ENCODE peak calls at places on chromosomes 2 and 18, in seven cellular contexts. Y, Q, X, A, W, M and D are unnamed samples.
A peak's percentile ranks its signal among the peaks of the same experiment; 100 is the strongest.

GRCh38 chr2:2688231-2688630 is 357.2 kb upstream of the MYT1L start:
- DNase-seq in Y (no peak), Q (no peak), X (no peak), A (no peak), W (no peak), M (no peak), D (no peak)

GRCh38 chr18:54388203-54389142 is 30.8 kb downstream of the C18orf54 start:
- DNase-seq in Y (peak; percentile 89), Q (peak; percentile 66), X (peak; percentile 56), A (peak; percentile 85), W (no peak), M (peak; percentile 77), D (peak; percentile 53)

GRCh38 chr18:42644729-42645131 is 470.8 kb downstream of the RIT2 start:
- DNase-seq in Y (peak; percentile 89), Q (no peak), X (no peak), A (no peak), W (peak; percentile 4), M (no peak), D (no peak)

GRCh38 chr2:170017848-170018492 is 160.0 kb upstream of the MYO3B start:
- DNase-seq in Y (no peak), Q (no peak), X (no peak), A (peak; percentile 48), W (no peak), M (peak; percentile 6), D (no peak)

GRCh38 chr2:240146591-240147278 is 6.3 kb upstream of the OTOS start:
- DNase-seq in Y (no peak), Q (no peak), X (no peak), A (no peak), W (no peak), M (no peak), D (no peak)

GRCh38 chr2:238925816-238926215 is 77.9 kb downstream of the TWIST2 start:
- DNase-seq in Y (no peak), Q (no peak), X (no peak), A (no peak), W (no peak), M (no peak), D (peak; percentile 31)

GRCh38 chr2:95069465-95069864 is 44.0 kb downstream of the MAL start:
- DNase-seq in Y (no peak), Q (no peak), X (no peak), A (no peak), W (no peak), M (no peak), D (no peak)

GRCh38 chr18:50099725-50100414 is 95.1 kb downstream of the MYO5B start:
- DNase-seq in Y (no peak), Q (no peak), X (no peak), A (no peak), W (no peak), M (peak; percentile 58), D (peak; percentile 58)

GRCh38 chr2:18238231-18238630 is 322.2 kb downstream of the RDH14 start:
- DNase-seq in Y (no peak), Q (no peak), X (no peak), A (no peak), W (no peak), M (no peak), D (no peak)

GRCh38 chr18:424071-424868 is 76.2 kb downstream of the COLEC12 start:
- DNase-seq in Y (peak; percentile 92), Q (no peak), X (no peak), A (no peak), W (no peak), M (peak; percentile 58), D (peak; percentile 79)

GRCh38 chr18:46110406-46110805 is 6.2 kb downstream of the HAUS1 start:
- DNase-seq in Y (no peak), Q (no peak), X (no peak), A (no peak), W (no peak), M (no peak), D (peak; percentile 5)

GRCh38 chr18:22607284-22607635 is 189.5 kb upstream of the CTAGE1 start:
- DNase-seq in Y (peak; percentile 7), Q (no peak), X (no peak), A (no peak), W (no peak), M (no peak), D (no peak)

GRCh38 chr18:22613788-22614187 is 196.1 kb upstream of the CTAGE1 start:
- DNase-seq in Y (no peak), Q (no peak), X (no peak), A (no peak), W (no peak), M (peak; percentile 64), D (peak; percentile 68)

GRCh38 chr18:22609642-22610041 is 191.9 kb upstream of the CTAGE1 start:
- DNase-seq in Y (peak; percentile 82), Q (no peak), X (no peak), A (no peak), W (no peak), M (peak; percentile 23), D (peak; percentile 41)

GRCh38 chr18:22613058-22613690 is 195.5 kb upstream of the CTAGE1 start:
- DNase-seq in Y (no peak), Q (no peak), X (no peak), A (no peak), W (no peak), M (no peak), D (peak; percentile 35)
- H3K27ac ChIP-seq in Y (no peak overlapping the region), Q (no peak overlapping the region), X (no peak overlapping the region), A (no peak overlapping the region), W (no peak overlapping the region), M (no peak overlapping the region), D (no peak overlapping the region)

DNA sequence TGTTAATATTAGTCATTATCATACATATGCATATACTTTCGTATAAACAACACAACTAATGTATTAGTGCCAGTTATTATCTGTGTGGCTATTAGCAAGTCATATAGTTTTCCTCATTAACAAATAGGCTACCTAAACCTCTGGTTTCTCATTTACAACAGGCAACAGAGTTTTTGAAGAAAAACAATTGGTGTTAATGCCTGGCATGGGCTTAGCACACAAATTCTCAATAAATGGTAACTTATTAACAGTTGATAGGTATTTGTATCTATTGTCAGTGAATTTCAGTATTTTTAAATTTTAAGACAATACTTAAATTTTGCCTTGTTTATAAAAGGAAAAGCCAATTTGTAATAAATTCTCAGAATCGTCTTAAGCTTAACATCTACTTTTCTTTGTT is 182.5 kb downstream of the PMAIP1 start:
- DNase-seq in Y (no peak), Q (no peak), X (no peak), A (no peak), W (no peak), M (no peak), D (no peak)
- H3K79me2 ChIP-seq in Y (no peaks in the 10 kb centered on the region), Q (no peaks in the 10 kb centered on the region), X (no peaks in the 10 kb centered on the region), A (no peaks in the 10 kb centered on the region), W (no peaks in the 10 kb centered on the region), M (no peaks in the 10 kb centered on the region), D (no peaks in the 10 kb centered on the region)

GRCh38 chr2:54561795-54562592 is 105.9 kb downstream of the SPTBN1 start:
- DNase-seq in Y (no peak), Q (no peak), X (no peak), A (no peak), W (no peak), M (no peak), D (no peak)

GRCh38 chr2:54560146-54560881 is 104.2 kb downstream of the SPTBN1 start:
- DNase-seq in Y (peak; percentile 52), Q (no peak), X (peak; percentile 63), A (peak; percentile 81), W (peak; percentile 57), M (peak; percentile 84), D (peak; percentile 93)

GRCh38 chr2:54559593-54560145 is 103.5 kb downstream of the SPTBN1 start:
- DNase-seq in Y (peak; percentile 91), Q (no peak), X (no peak), A (peak; percentile 87), W (peak; percentile 65), M (peak; percentile 86), D (peak; percentile 93)

GRCh38 chr2:54558976-54559410 is 102.9 kb downstream of the SPTBN1 start:
- DNase-seq in Y (no peak), Q (no peak), X (peak; percentile 67), A (no peak), W (peak; percentile 53), M (no peak), D (peak; percentile 68)

DNA sequence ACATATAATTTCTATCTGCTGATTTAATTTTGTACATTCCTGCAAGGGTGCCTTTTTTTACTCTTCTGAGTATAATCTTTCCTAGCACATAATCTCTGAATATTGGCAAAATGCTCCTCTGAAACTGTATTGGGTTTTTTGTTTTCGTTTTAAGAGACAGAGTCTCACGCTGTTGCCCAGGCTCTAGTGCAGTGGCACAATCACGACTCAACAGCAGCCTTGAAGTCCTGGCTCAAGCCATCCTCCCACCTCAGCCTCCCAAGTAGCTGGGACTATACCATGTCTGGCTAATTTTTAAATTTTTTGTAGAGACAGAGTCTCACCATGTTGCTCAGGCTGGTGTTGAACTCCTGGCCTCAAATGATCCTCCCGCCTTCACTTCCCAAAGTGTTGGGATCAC is 104.9 kb downstream of the SPTBN1 start:
- DNase-seq in Y (no peak), Q (no peak), X (no peak), A (no peak), W (no peak), M (no peak), D (no peak)
- H3K27ac ChIP-seq in Y (peak overlapping the region; percentile 99), Q (peak overlapping the region; percentile 91), X (no peak overlapping the region), A (peak overlapping the region; percentile 93), W (peak overlapping the region; percentile 95), M (peak overlapping the region; percentile 90), D (peak overlapping the region; percentile 97)

DNA sequence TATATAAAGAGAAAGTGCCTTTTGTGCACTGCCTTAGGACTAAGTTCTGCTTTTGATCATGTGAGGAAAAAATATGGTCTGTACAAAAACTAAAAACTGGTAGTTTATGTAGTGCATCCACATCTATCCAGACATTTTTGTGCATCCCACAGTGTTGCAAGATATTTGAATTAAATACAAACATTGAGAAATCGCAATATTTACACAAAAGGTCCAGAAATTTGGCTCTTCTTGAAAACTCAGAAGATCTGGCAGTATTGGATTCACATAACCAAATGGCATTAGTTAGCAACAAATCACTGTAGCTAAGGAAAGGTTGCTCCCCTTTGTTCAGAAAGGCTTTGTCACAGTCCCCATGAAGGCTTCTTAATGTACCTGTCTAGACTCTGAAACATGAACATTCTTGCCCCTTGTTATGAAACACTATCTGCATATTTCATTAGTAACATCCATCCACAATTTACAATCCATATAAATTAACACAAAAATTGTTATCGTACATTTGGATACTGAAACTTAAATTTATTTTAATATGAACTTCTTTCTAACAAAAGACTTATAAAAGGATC is 2.2 kb downstream of the MMADHC start:
- DNase-seq in Y (peak; percentile 11), Q (no peak), X (no peak), A (peak; percentile 49), W (no peak), M (no peak), D (no peak)
- H3K79me2 ChIP-seq in Y (peaks cover 57% of the 10 kb centered on the region), Q (peaks cover 67% of the 10 kb centered on the region), X (peaks cover 68% of the 10 kb centered on the region), A (peaks cover 45% of the 10 kb centered on the region), W (peaks cover 50% of the 10 kb centered on the region), M (peaks cover 70% of the 10 kb centered on the region), D (peaks cover 71% of the 10 kb centered on the region)

DNA sequence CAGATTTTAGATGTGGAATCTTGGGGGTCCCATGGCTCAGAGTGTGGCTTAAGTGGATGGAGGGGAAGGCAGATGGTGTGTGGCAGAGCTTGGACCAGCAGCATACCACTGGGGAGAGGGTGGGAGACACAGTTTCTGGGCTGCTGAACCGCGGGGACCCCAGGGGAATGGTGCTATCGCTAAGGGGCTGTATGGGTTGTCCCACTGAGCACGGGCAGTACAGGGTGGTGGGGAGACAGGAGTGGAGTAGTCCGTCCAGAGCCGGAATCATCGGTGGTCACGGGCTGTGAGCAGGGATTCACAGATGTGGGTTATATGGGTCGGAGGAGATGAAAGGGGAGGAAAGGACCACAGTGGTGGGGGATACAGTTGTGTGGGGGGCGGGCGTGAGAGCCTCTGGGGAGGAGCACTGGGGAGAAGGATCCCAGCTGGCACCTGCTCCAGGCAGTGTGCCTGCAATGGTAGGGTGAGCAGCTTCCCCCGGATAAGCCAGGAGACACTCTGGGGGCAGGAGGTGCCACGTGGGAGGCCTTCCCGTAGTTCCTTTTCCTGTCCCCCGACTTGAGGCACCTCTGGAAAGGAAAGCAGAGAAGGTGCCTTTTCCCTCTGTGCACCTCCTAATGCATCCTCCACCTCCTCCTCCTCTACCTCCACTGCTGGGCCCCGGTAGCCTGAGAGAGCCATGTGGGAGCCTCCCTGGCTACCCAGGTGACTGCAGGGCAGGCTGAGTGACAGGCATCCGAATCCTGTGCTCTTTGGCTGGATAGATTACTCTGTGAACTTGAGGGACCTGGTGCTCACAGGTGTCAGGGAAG is 24.9 kb downstream of the IGFBP5 start:
- DNase-seq in Y (no peak), Q (no peak), X (no peak), A (no peak), W (no peak), M (no peak), D (peak; percentile 10)
- H3K27ac ChIP-seq in Y (no peak overlapping the region), Q (no peak overlapping the region), X (no peak overlapping the region), A (no peak overlapping the region), W (no peak overlapping the region), M (no peak overlapping the region), D (no peak overlapping the region)